ENCODE peak calls at places on chromosomes 4 and X, in five cellular contexts. J is mucosa of descending colon, O is heart left ventricle, A is K562, U is prostate gland. R is an unnamed sample.

GRCh38 chr4:104064650-104065577 is 345.1 kb upstream of the TACR3 start:
- DNase-seq in U (peak; percentile 5), A (peak; percentile 14), O (no peak), J (peak; percentile 23), R (peak; percentile 35)

GRCh38 chrX:79270401-79270800 is 96.7 kb downstream of the ITM2A start:
- DNase-seq in U (no peak), A (no peak), O (no peak), J (peak; percentile 54), R (peak; percentile 34)

GRCh38 chr4:108165601-108166000 is 3.1 kb downstream of the LEF1 start:
- DNase-seq in A (no peak), J (no peak), O (no peak), U (no peak), R (no peak)

GRCh38 chr4:137993232-137993631 is 248.9 kb downstream of the SLC7A11 start:
- DNase-seq in J (no peak), A (no peak), U (no peak), O (no peak), R (no peak)

GRCh38 chr4:155304375-155304774 is 72.4 kb downstream of the MAP9 start:
- DNase-seq in O (no peak), J (peak; percentile 64), U (no peak), A (no peak), R (peak; percentile 25)

GRCh38 chr4:67037489-67037888 is 507.8 kb downstream of the CENPC start:
- DNase-seq in O (no peak), U (no peak), A (no peak), J (no peak), R (no peak)

GRCh38 chr4:3030551-3031356 is 43.6 kb downstream of the HTT-AS start:
- DNase-seq in J (no peak), U (no peak), A (no peak), O (no peak), R (no peak)

GRCh38 chrX:69618803-69619202 is 2.9 kb downstream of the EDA start:
- DNase-seq in J (no peak), U (peak; percentile 4), O (peak; percentile 24), A (no peak), R (peak; percentile 9)

GRCh38 chr4:105677689-105678088 is 30.8 kb downstream of the INTS12 start:
- DNase-seq in U (no peak), A (no peak), J (no peak), O (no peak), R (no peak)

GRCh38 chr4:6228158-6229067 is 28.1 kb upstream of the JAKMIP1 start:
- DNase-seq in A (no peak), U (no peak), J (no peak), O (no peak), R (no peak)

DNA sequence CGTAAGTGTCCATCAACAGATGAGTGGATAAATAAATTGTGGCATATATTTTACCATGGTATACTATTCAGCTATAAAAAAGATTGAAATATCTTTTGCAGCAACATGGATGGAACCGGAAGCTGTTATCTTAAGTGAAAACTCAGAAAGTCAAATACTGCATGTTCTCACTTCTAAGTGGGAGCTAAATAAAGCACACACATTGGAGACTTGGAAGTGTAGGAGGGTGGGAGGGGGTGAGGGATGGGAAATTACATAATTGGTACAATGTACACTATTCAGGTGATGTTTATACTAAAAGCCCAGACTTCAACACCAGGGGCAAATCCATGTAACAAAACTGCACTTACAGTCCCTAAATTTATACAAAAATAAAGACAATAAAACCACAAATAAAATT is 72.6 kb upstream of the SPRY1 start:
- DNase-seq in J (no peak), A (no peak), U (no peak), O (no peak), R (no peak)
- H3K9me3 ChIP-seq in J (peaks cover 2% of the 10 kb centered on the region), A (no peaks in the 10 kb centered on the region), U (no peaks in the 10 kb centered on the region), O (peaks cover 28% of the 10 kb centered on the region), R (no peaks in the 10 kb centered on the region)

GRCh38 chr4:44801384-44801783 is 75.0 kb upstream of the GNPDA2 start:
- DNase-seq in O (no peak), J (no peak), U (no peak), A (no peak), R (no peak)
- H3K9me3 ChIP-seq in O (peaks cover 27% of the 10 kb centered on the region), J (peaks cover 11% of the 10 kb centered on the region), U (no peaks in the 10 kb centered on the region), A (peaks cover 2% of the 10 kb centered on the region), R (no peaks in the 10 kb centered on the region)

GRCh38 chr4:33878710-33879109 is 2365.6 kb downstream of the ARAP2 start:
- DNase-seq in A (no peak), U (no peak), J (no peak), O (no peak), R (no peak)

DNA sequence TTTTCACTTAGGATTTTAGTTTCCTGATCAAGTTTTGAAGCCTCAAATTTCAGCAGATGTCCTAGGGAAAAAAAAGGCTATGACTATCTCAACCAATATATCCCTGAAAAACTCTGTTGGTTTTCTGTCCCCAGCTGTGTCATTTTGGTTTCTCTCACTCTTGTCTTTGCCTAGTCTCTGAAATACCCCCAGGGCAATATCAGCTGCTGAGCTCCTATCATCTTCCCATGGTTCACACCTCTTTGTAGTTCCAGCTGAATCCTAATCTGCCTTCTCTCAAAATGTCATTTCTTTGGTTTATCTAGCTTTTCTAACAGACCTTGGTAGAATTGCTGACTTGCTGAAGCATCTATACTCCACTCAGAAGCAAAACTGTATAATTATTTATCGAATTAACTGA is 2370.5 kb downstream of the ARAP2 start:
- DNase-seq in A (no peak), O (no peak), U (no peak), J (no peak), R (no peak)
- H3K9me3 ChIP-seq in A (no peaks in the 10 kb centered on the region), O (peaks cover 13% of the 10 kb centered on the region), U (no peaks in the 10 kb centered on the region), J (peaks cover 40% of the 10 kb centered on the region), R (no peaks in the 10 kb centered on the region)

GRCh38 chrX:85017721-85018120 is 14.0 kb downstream of the APOOL start:
- DNase-seq in J (no peak), U (no peak), A (no peak), O (no peak), R (no peak)
- H3K9me3 ChIP-seq in J (no peaks in the 10 kb centered on the region), U (no peaks in the 10 kb centered on the region), A (peaks cover 3% of the 10 kb centered on the region), O (peaks cover 7% of the 10 kb centered on the region), R (no peaks in the 10 kb centered on the region)

GRCh38 chrX:1507511-1508463 is 29.2 kb downstream of the P2RY8 start:
- DNase-seq in O (no peak), A (no peak), U (no peak), J (no peak), R (no peak)
- H3K9me3 ChIP-seq in O (no peaks in the 10 kb centered on the region), A (no peaks in the 10 kb centered on the region), U (no peaks in the 10 kb centered on the region), J (no peaks in the 10 kb centered on the region), R (no peaks in the 10 kb centered on the region)

DNA sequence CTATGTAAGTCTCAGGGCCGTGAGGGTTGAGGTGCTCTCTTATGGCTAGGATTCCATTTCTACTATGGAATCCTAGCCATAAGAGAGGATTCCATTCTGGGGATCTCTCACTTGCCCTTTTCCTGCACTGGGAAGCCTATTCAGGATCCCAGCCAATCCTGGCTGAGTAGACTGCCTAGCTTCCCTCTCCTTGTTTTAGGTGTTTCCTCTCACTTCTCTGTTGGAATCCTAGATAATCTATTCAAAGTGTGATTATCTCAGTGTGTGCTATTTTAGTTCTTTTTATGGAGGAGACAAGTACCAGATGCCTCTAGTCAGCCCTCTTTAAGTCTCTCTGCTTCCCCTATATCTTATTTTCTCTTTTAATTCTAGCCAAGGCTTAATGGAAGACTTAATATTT is 34.4 kb upstream of the DDIT4L start:
- DNase-seq in J (no peak), A (no peak), O (no peak), U (no peak), R (no peak)
- H3K9me3 ChIP-seq in J (peaks cover 11% of the 10 kb centered on the region), A (no peaks in the 10 kb centered on the region), O (peaks cover 39% of the 10 kb centered on the region), U (no peaks in the 10 kb centered on the region), R (peaks cover 2% of the 10 kb centered on the region)

R was measured in small intestine.